ENCODE peak calls at places on chromosome 5, in ten cellular contexts. One of them, this sample, is unnamed.

GRCh38 chr5:153523831-153524230 is 33.4 kb downstream of the GRIA1 start:
- DNase-seq in right atrium auricular region: peak
- DNase-seq in AG08396: no peak
- DNase-seq in Panc1: no peak
- DNase-seq in NCI-H748 treated with DMSO at 0.1 percent for 48 hours: no peak
- DNase-seq in iPS-NIHi11: no peak
- DNase-seq in mesothelial cell of epicardium: no peak
- DNase-seq in BE2C: no peak
- DNase-seq in T-helper 17 cell: no peak
- DNase-seq in GM04503: no peak
- DNase-seq in this sample: no peak

GRCh38 chr5:158802941-158803341 is 296.8 kb downstream of the EBF1 start:
- DNase-seq in mesothelial cell of epicardium: no peak
- DNase-seq in T-helper 17 cell: no peak
- DNase-seq in Panc1: no peak
- DNase-seq in GM04503: peak
- DNase-seq in right atrium auricular region: no peak
- DNase-seq in iPS-NIHi11: no peak
- DNase-seq in BE2C: no peak
- DNase-seq in AG08396: no peak
- DNase-seq in NCI-H748 treated with DMSO at 0.1 percent for 48 hours: no peak
- DNase-seq in this sample: no peak

GRCh38 chr5:8410618-8411017 is 541.7 kb downstream of the MTRR start:
- DNase-seq in GM04503: no peak
- DNase-seq in BE2C: no peak
- DNase-seq in Panc1: no peak
- DNase-seq in AG08396: no peak
- DNase-seq in NCI-H748 treated with DMSO at 0.1 percent for 48 hours: no peak
- DNase-seq in right atrium auricular region: no peak
- DNase-seq in iPS-NIHi11: no peak
- DNase-seq in mesothelial cell of epicardium: no peak
- DNase-seq in T-helper 17 cell: no peak
- DNase-seq in this sample: no peak

GRCh38 chr5:94021246-94021645 is 279.8 kb upstream of the POU5F2 start:
- DNase-seq in NCI-H748 treated with DMSO at 0.1 percent for 48 hours: peak
- DNase-seq in iPS-NIHi11: peak
- DNase-seq in Panc1: peak
- DNase-seq in AG08396: peak
- DNase-seq in mesothelial cell of epicardium: no peak
- DNase-seq in right atrium auricular region: no peak
- DNase-seq in T-helper 17 cell: no peak
- DNase-seq in BE2C: no peak
- DNase-seq in GM04503: peak
- DNase-seq in this sample: no peak

GRCh38 chr5:68245325-68245724 is 29.8 kb downstream of the PIK3R1 start:
- DNase-seq in Panc1: no peak
- DNase-seq in NCI-H748 treated with DMSO at 0.1 percent for 48 hours: peak
- DNase-seq in iPS-NIHi11: no peak
- DNase-seq in right atrium auricular region: no peak
- DNase-seq in GM04503: no peak
- DNase-seq in T-helper 17 cell: no peak
- DNase-seq in mesothelial cell of epicardium: no peak
- DNase-seq in BE2C: no peak
- DNase-seq in AG08396: no peak
- DNase-seq in this sample: no peak

GRCh38 chr5:172219296-172219695 is 25.3 kb downstream of the EFCAB9 start:
- DNase-seq in mesothelial cell of epicardium: no peak
- DNase-seq in AG08396: no peak
- DNase-seq in BE2C: no peak
- DNase-seq in iPS-NIHi11: no peak
- DNase-seq in NCI-H748 treated with DMSO at 0.1 percent for 48 hours: no peak
- DNase-seq in right atrium auricular region: no peak
- DNase-seq in GM04503: no peak
- DNase-seq in Panc1: no peak
- DNase-seq in T-helper 17 cell: no peak
- DNase-seq in this sample: no peak

GRCh38 chr5:91042856-91043255 is 340.3 kb downstream of the ARRDC3 start:
- DNase-seq in mesothelial cell of epicardium: no peak
- DNase-seq in Panc1: no peak
- DNase-seq in BE2C: no peak
- DNase-seq in AG08396: no peak
- DNase-seq in NCI-H748 treated with DMSO at 0.1 percent for 48 hours: no peak
- DNase-seq in GM04503: no peak
- DNase-seq in right atrium auricular region: no peak
- DNase-seq in iPS-NIHi11: no peak
- DNase-seq in T-helper 17 cell: no peak
- DNase-seq in this sample: no peak

GRCh38 chr5:156456857-156457256 is 129.9 kb downstream of the SGCD start:
- DNase-seq in GM04503: no peak
- DNase-seq in right atrium auricular region: no peak
- DNase-seq in Panc1: no peak
- DNase-seq in BE2C: no peak
- DNase-seq in AG08396: no peak
- DNase-seq in iPS-NIHi11: no peak
- DNase-seq in NCI-H748 treated with DMSO at 0.1 percent for 48 hours: no peak
- DNase-seq in mesothelial cell of epicardium: no peak
- DNase-seq in T-helper 17 cell: no peak
- DNase-seq in this sample: no peak

GRCh38 chr5:38931731-38932130 is 85.9 kb downstream of the OSMR start:
- DNase-seq in right atrium auricular region: no peak
- DNase-seq in BE2C: no peak
- DNase-seq in AG08396: no peak
- DNase-seq in Panc1: no peak
- DNase-seq in T-helper 17 cell: no peak
- DNase-seq in NCI-H748 treated with DMSO at 0.1 percent for 48 hours: no peak
- DNase-seq in mesothelial cell of epicardium: no peak
- DNase-seq in iPS-NIHi11: no peak
- DNase-seq in GM04503: no peak
- DNase-seq in this sample: no peak

GRCh38 chr5:10607023-10607665 is 43.3 kb downstream of the ANKRD33B start:
- DNase-seq in mesothelial cell of epicardium: no peak
- DNase-seq in GM04503: no peak
- DNase-seq in NCI-H748 treated with DMSO at 0.1 percent for 48 hours: peak
- DNase-seq in BE2C: peak
- DNase-seq in T-helper 17 cell: no peak
- DNase-seq in iPS-NIHi11: peak
- DNase-seq in Panc1: no peak
- DNase-seq in right atrium auricular region: peak
- DNase-seq in AG08396: no peak
- DNase-seq in this sample: no peak

GRCh38 chr5:130002876-130003275 is 98.6 kb downstream of the CHSY3 start:
- DNase-seq in BE2C: no peak
- DNase-seq in NCI-H748 treated with DMSO at 0.1 percent for 48 hours: no peak
- DNase-seq in T-helper 17 cell: no peak
- DNase-seq in iPS-NIHi11: no peak
- DNase-seq in AG08396: no peak
- DNase-seq in right atrium auricular region: no peak
- DNase-seq in Panc1: no peak
- DNase-seq in mesothelial cell of epicardium: no peak
- DNase-seq in GM04503: no peak
- DNase-seq in this sample: no peak

GRCh38 chr5:153952057-153952456 is 86.7 kb downstream of the FAM114A2 start:
- DNase-seq in T-helper 17 cell: no peak
- DNase-seq in Panc1: no peak
- DNase-seq in GM04503: no peak
- DNase-seq in AG08396: no peak
- DNase-seq in NCI-H748 treated with DMSO at 0.1 percent for 48 hours: no peak
- DNase-seq in iPS-NIHi11: no peak
- DNase-seq in mesothelial cell of epicardium: no peak
- DNase-seq in right atrium auricular region: no peak
- DNase-seq in BE2C: no peak
- DNase-seq in this sample: no peak

GRCh38 chr5:179258001-179258921 is 87.0 kb downstream of the ADAMTS2 start:
- DNase-seq in mesothelial cell of epicardium: no peak
- DNase-seq in AG08396: no peak
- DNase-seq in BE2C: no peak
- DNase-seq in GM04503: no peak
- DNase-seq in Panc1: no peak
- DNase-seq in T-helper 17 cell: no peak
- DNase-seq in iPS-NIHi11: no peak
- DNase-seq in right atrium auricular region: no peak
- DNase-seq in NCI-H748 treated with DMSO at 0.1 percent for 48 hours: no peak
- DNase-seq in this sample: peak

GRCh38 chr5:139694556-139695182 is 46.5 kb downstream of the CXXC5 start:
- DNase-seq in NCI-H748 treated with DMSO at 0.1 percent for 48 hours: no peak
- DNase-seq in GM04503: no peak
- DNase-seq in iPS-NIHi11: no peak
- DNase-seq in right atrium auricular region: no peak
- DNase-seq in Panc1: no peak
- DNase-seq in T-helper 17 cell: no peak
- DNase-seq in AG08396: peak
- DNase-seq in mesothelial cell of epicardium: no peak
- DNase-seq in BE2C: no peak
- DNase-seq in this sample: no peak

GRCh38 chr5:55134053-55134722 is 25.8 kb upstream of the GPX8 start:
- DNase-seq in T-helper 17 cell: no peak
- DNase-seq in AG08396: no peak
- DNase-seq in NCI-H748 treated with DMSO at 0.1 percent for 48 hours: no peak
- DNase-seq in GM04503: no peak
- DNase-seq in right atrium auricular region: no peak
- DNase-seq in mesothelial cell of epicardium: no peak
- DNase-seq in BE2C: no peak
- DNase-seq in iPS-NIHi11: no peak
- DNase-seq in Panc1: no peak
- DNase-seq in this sample: no peak

GRCh38 chr5:148393390-148393741 is 9.6 kb downstream of the FBXO38 start:
- DNase-seq in mesothelial cell of epicardium: no peak
- DNase-seq in NCI-H748 treated with DMSO at 0.1 percent for 48 hours: peak
- DNase-seq in AG08396: no peak
- DNase-seq in iPS-NIHi11: peak
- DNase-seq in BE2C: no peak
- DNase-seq in right atrium auricular region: no peak
- DNase-seq in GM04503: no peak
- DNase-seq in T-helper 17 cell: no peak
- DNase-seq in Panc1: no peak
- DNase-seq in this sample: no peak

GRCh38 chr5:111691914-111692313 is 65.1 kb downstream of the NREP start:
- DNase-seq in BE2C: no peak
- DNase-seq in T-helper 17 cell: no peak
- DNase-seq in iPS-NIHi11: no peak
- DNase-seq in right atrium auricular region: no peak
- DNase-seq in NCI-H748 treated with DMSO at 0.1 percent for 48 hours: no peak
- DNase-seq in AG08396: no peak
- DNase-seq in mesothelial cell of epicardium: no peak
- DNase-seq in GM04503: no peak
- DNase-seq in Panc1: no peak
- DNase-seq in this sample: no peak

GRCh38 chr5:154273028-154273617 is 82.6 kb downstream of the GALNT10 start:
- DNase-seq in AG08396: peak
- DNase-seq in T-helper 17 cell: no peak
- DNase-seq in GM04503: no peak
- DNase-seq in BE2C: no peak
- DNase-seq in NCI-H748 treated with DMSO at 0.1 percent for 48 hours: no peak
- DNase-seq in iPS-NIHi11: peak
- DNase-seq in right atrium auricular region: no peak
- DNase-seq in mesothelial cell of epicardium: no peak
- DNase-seq in Panc1: no peak
- DNase-seq in this sample: peak